ENCODE peak calls at places on chromosomes 5 and 9, in six cellular contexts. J is ELR, U is choroid plexus epithelial cell, C is psoas muscle, E is NCI-H510A, H is EL. M is an unnamed sample.

GRCh38 chr9:114592356-114592755 is 4.8 kb downstream of the ATP6V1G1 start:
- DNase-seq in J (peak; percentile 23), U (peak; percentile 76), E (no peak), H (peak; percentile 22), C (no peak), M (peak; percentile 25)

GRCh38 chr9:114238919-114239879 is 83.7 kb upstream of the ORM1 start:
- DNase-seq in C (no peak), U (peak; percentile 73), H (peak; percentile 62), J (peak; percentile 47), E (no peak), M (peak; percentile 47)

GRCh38 chr9:116543731-116544400 is 143.2 kb upstream of the TRIM32 start:
- DNase-seq in C (peak; percentile 80), E (no peak), H (peak; percentile 86), J (peak; percentile 70), U (peak; percentile 84), M (peak; percentile 72)

GRCh38 chr9:124448019-124448418 is 2.2 kb upstream of the ADGRD2 start:
- DNase-seq in U (no peak), E (no peak), H (no peak), J (no peak), C (no peak), M (no peak)

GRCh38 chr9:15357050-15357653 is 50.1 kb upstream of the TTC39B start:
- DNase-seq in J (no peak), U (no peak), H (no peak), C (no peak), E (no peak), M (no peak)

GRCh38 chr9:127785933-127786772 is at the start of gene CDK9:
- DNase-seq in C (peak; percentile 96), H (peak; percentile 89), J (peak; percentile 94), U (peak; percentile 92), E (peak; percentile 85), M (peak; percentile 90)

GRCh38 chr5:43638556-43638955 is 35.6 kb downstream of the NNT start:
- DNase-seq in J (peak; percentile 31), U (peak; percentile 25), H (peak; percentile 23), E (no peak), C (no peak), M (peak; percentile 36)

GRCh38 chr5:141491323-141492167 is 2.7 kb downstream of the PCDHGC5 start:
- DNase-seq in U (no peak), E (no peak), J (no peak), H (no peak), C (no peak), M (no peak)

GRCh38 chr9:114516913-114517312 is 11.6 kb upstream of the WHRN start:
- DNase-seq in U (peak; percentile 29), E (no peak), J (peak; percentile 91), C (no peak), H (peak; percentile 84), M (peak; percentile 26)

GRCh38 chr9:84736076-84736475 is 66.5 kb downstream of the NTRK2 start:
- DNase-seq in C (no peak), U (no peak), H (peak; percentile 8), J (no peak), E (no peak), M (no peak)

GRCh38 chr5:124745367-124746251 is 830 bp downstream of the ZNF608 start:
- DNase-seq in C (no peak), U (peak; percentile 59), H (no peak), E (no peak), J (no peak), M (peak; percentile 59)

GRCh38 chr9:34958411-34958982 is 412 bp downstream of the PHF24 start:
- DNase-seq in E (no peak), C (no peak), J (no peak), H (no peak), U (no peak), M (no peak)

GRCh38 chr9:121447341-121447834 is 52.3 kb downstream of the GGTA1 start:
- DNase-seq in J (peak; percentile 66), E (no peak), C (no peak), U (peak; percentile 80), H (peak; percentile 67), M (peak; percentile 60)

GRCh38 chr5:170287532-170287931 is 10.0 kb downstream of the LCP2 start:
- DNase-seq in U (peak; percentile 57), H (no peak), J (no peak), C (peak; percentile 70), E (no peak), M (peak; percentile 39)

GRCh38 chr5:95847261-95847592 is 24.7 kb upstream of the GLRX start:
- DNase-seq in H (no peak), J (no peak), C (no peak), E (no peak), U (no peak), M (no peak)